ENCODE peak calls at places on chromosomes 5 and 9, in four cellular contexts. G is SHP77, I is T-helper 1 cell, V is NCI-H345. C is an unnamed sample.

GRCh38 chr9:136946228-136946892 is 1.3 kb downstream of the C8G start:
- DNase-seq in G (no peak), I (no peak), V (no peak), C (no peak)

GRCh38 chr5:59178071-59178470 is 595.2 kb downstream of the RAB3C start:
- DNase-seq in G (no peak), I (no peak), V (no peak), C (no peak)

GRCh38 chr5:179974946-179975712 is 67.4 kb upstream of the TBC1D9B start:
- DNase-seq in G (peak; percentile 36), I (no peak), V (peak; percentile 56), C (peak; percentile 68)

GRCh38 chr5:20300110-20300509 is 312.1 kb upstream of the CDH18 start:
- DNase-seq in G (no peak), I (no peak), V (no peak), C (no peak)

GRCh38 chr9:137078701-137079400 is 1.5 kb downstream of the UAP1L1 start:
- DNase-seq in G (no peak), I (no peak), V (no peak), C (no peak)

GRCh38 chr5:146828385-146828784 is 50.2 kb downstream of the PPP2R2B start:
- DNase-seq in G (no peak), I (no peak), V (no peak), C (no peak)

GRCh38 chr9:16179566-16179965 is 626.7 kb downstream of the CCDC171 start:
- DNase-seq in G (no peak), I (no peak), V (no peak), C (no peak)

GRCh38 chr5:113447651-113448050 is 12.9 kb upstream of the TSSK1B start:
- DNase-seq in G (peak; percentile 10), I (no peak), V (no peak), C (no peak)

GRCh38 chr5:78328585-78329173 is 31.7 kb upstream of the SCAMP1 start:
- DNase-seq in G (no peak), I (no peak), V (no peak), C (no peak)

GRCh38 chr9:69762527-69762926 is 2.7 kb upstream of the PTAR1 start:
- DNase-seq in G (no peak), I (no peak), V (no peak), C (no peak)

GRCh38 chr5:116546033-116546742 is 28.4 kb downstream of the SEMA6A start:
- DNase-seq in G (no peak), I (no peak), V (no peak), C (no peak)

GRCh38 chr5:76579166-76579765 is 43.9 kb downstream of the F2RL2 start:
- DNase-seq in G (no peak), I (no peak), V (no peak), C (no peak)